ENCODE peak calls at places on chromosomes 11 and 22, in nine cellular contexts. I, M, A, E, T, G, Y, H and V are unnamed samples. For H3K4me1, the result is how much of the 10 kb centered on the place peaks cover.

GRCh38 chr11:134047586-134047999 is 21.3 kb upstream of the JAM3 start:
- DNase-seq in H (peak), G (peak), T (peak), Y (peak), A (no peak), M (no peak), I (peak), E (peak), V (peak)

GRCh38 chr11:13126430-13126829 is 117.3 kb downstream of the RASSF10 start:
- DNase-seq in H (no peak), G (peak), T (no peak), A (no peak), M (no peak), Y (no peak), E (peak), I (no peak), V (no peak)

GRCh38 chr11:69511358-69512015 is 30.0 kb downstream of the LINC01488 start:
- DNase-seq in I (no peak), Y (peak), T (no peak), E (no peak), G (no peak), A (no peak), H (no peak), M (no peak), V (peak)

GRCh38 chr11:116935514-116935913 is 98.1 kb upstream of the APOA1 start:
- DNase-seq in I (no peak), Y (no peak), G (no peak), E (no peak), M (no peak), A (no peak), H (no peak), T (no peak), V (no peak)

GRCh38 chr11:12673924-12674570 is at the start of gene TEAD1:
- DNase-seq in E (peak), T (peak), G (peak), Y (peak), A (peak), M (peak), H (peak), I (peak), V (peak)

GRCh38 chr22:40746428-40747220 is 67.3 kb downstream of the MCHR1 start:
- DNase-seq in G (no peak), H (no peak), I (no peak), Y (peak), E (peak), A (no peak), M (no peak), T (no peak), V (no peak)

GRCh38 chr11:64477675-64478074 is 113.3 kb upstream of the SLC22A12 start:
- DNase-seq in E (no peak), T (no peak), Y (no peak), G (peak), A (no peak), M (no peak), H (no peak), I (no peak), V (no peak)

GRCh38 chr22:38176170-38176741 is 5.4 kb downstream of the PLA2G6 start:
- DNase-seq in G (peak), T (peak), I (peak), M (no peak), Y (peak), H (no peak), E (peak), A (peak), V (peak)

GRCh38 chr11:78332174-78332866 is 85.3 kb downstream of the GAB2 start:
- DNase-seq in A (no peak), E (no peak), H (no peak), T (no peak), M (no peak), I (no peak), Y (peak), G (no peak), V (no peak)

GRCh38 chr22:38649841-38650522 is 6.2 kb downstream of the FAM227A start:
- DNase-seq in T (no peak), G (no peak), M (no peak), I (no peak), A (no peak), Y (no peak), E (peak), H (no peak), V (no peak)

GRCh38 chr11:93225642-93226041 is 27.9 kb upstream of the SLC36A4 start:
- DNase-seq in T (no peak), Y (peak), E (no peak), M (no peak), G (no peak), H (no peak), I (no peak), A (no peak), V (no peak)

GRCh38 chr11:95089620-95090542 is at the start of gene ENDOD1:
- DNase-seq in E (peak), G (peak), A (peak), T (peak), M (peak), I (peak), Y (peak), H (no peak), V (peak)

GRCh38 chr22:17471901-17472566 is 91.3 kb upstream of the SLC25A18 start:
- DNase-seq in Y (peak), E (no peak), A (no peak), T (no peak), H (no peak), G (no peak), M (peak), I (no peak), V (no peak)

GRCh38 chr11:107301886-107302285 is 155.7 kb downstream of the CWF19L2 start:
- DNase-seq in E (peak), Y (no peak), M (no peak), G (no peak), I (no peak), A (no peak), H (no peak), T (no peak), V (no peak)

GRCh38 chr22:40345801-40346177 is 511 bp upstream of the ADSL start:
- DNase-seq in Y (peak), M (peak), I (peak), H (no peak), G (peak), A (no peak), E (peak), T (no peak), V (peak)

GRCh38 chr22:46028069-46028991 is 51.4 kb upstream of the WNT7B start:
- DNase-seq in M (no peak), T (peak), G (no peak), I (no peak), Y (no peak), A (no peak), H (no peak), E (no peak), V (no peak)

GRCh38 chr11:64558869-64559268 is 32.2 kb upstream of the SLC22A12 start:
- DNase-seq in T (no peak), M (no peak), Y (no peak), H (no peak), G (no peak), E (no peak), I (peak), A (no peak), V (no peak)

GRCh38 chr22:50726643-50727340 is 11.2 kb upstream of the ACR start:
- DNase-seq in T (no peak), E (no peak), G (no peak), A (no peak), Y (no peak), I (no peak), H (no peak), M (no peak), V (peak)

GRCh38 chr22:36986242-36986821 is 32.9 kb downstream of the TST start:
- DNase-seq in I (peak), G (no peak), E (no peak), H (no peak), M (no peak), A (no peak), T (no peak), Y (no peak), V (peak)

GRCh38 chr11:96204721-96205459 is 138.1 kb downstream of the MAML2 start:
- DNase-seq in T (no peak), G (no peak), M (no peak), E (no peak), H (no peak), A (no peak), Y (no peak), I (no peak), V (no peak)

GRCh38 chr11:32939046-32939445 is 46.4 kb downstream of the QSER1 start:
- DNase-seq in G (no peak), A (no peak), T (no peak), I (no peak), Y (no peak), M (no peak), E (no peak), H (no peak), V (no peak)

GRCh38 chr11:29534831-29535230 is 482.0 kb downstream of the KCNA4 start:
- DNase-seq in Y (peak), T (no peak), E (peak), M (no peak), H (no peak), I (no peak), A (no peak), G (no peak), V (no peak)

GRCh38 chr11:33682019-33682418 is 18.6 kb downstream of the C11orf91 start:
- DNase-seq in T (no peak), I (no peak), E (no peak), M (no peak), Y (no peak), G (no peak), H (no peak), A (no peak), V (no peak)

GRCh38 chr11:33452806-33453205 is 195.6 kb downstream of the HIPK3 start:
- DNase-seq in H (no peak), A (no peak), Y (peak), I (no peak), T (no peak), E (peak), G (no peak), M (no peak), V (no peak)

GRCh38 chr11:122920579-122920978 is 38.0 kb downstream of the JHY start:
- DNase-seq in I (no peak), H (no peak), A (peak), M (no peak), G (no peak), T (no peak), Y (no peak), E (no peak), V (no peak)

GRCh38 chr11:95589893-95590612 is 199.5 kb downstream of the FAM76B start:
- DNase-seq in Y (no peak), T (peak), A (peak), H (no peak), M (no peak), E (no peak), I (no peak), G (no peak), V (no peak)

GRCh38 chr11:65791719-65792213 is 4.9 kb downstream of the OVOL1 start:
- DNase-seq in E (peak), T (no peak), I (peak), H (no peak), Y (peak), M (no peak), A (peak), G (no peak), V (peak)

GRCh38 chr11:61833478-61833877 is 5.4 kb downstream of the FADS2 start:
- DNase-seq in E (no peak), T (no peak), G (no peak), M (no peak), Y (no peak), I (no peak), H (no peak), A (no peak), V (no peak)

GRCh38 chr22:35154937-35155387 is 89.0 kb downstream of the ISX start:
- DNase-seq in M (peak), T (peak), A (peak), I (peak), Y (peak), E (peak), H (no peak), G (peak), V (no peak)

GRCh38 chr11:65041206-65042035 is at the start of gene SAC3D1:
- DNase-seq in I (peak), T (no peak), G (peak), Y (peak), H (no peak), A (no peak), M (peak), E (no peak), V (no peak)

GRCh38 chr22:49666146-49666809 is 161.4 kb downstream of the BRD1 start:
- DNase-seq in I (peak), M (no peak), T (no peak), Y (no peak), H (no peak), G (peak), E (no peak), A (no peak), V (no peak)

GRCh38 chr11:639324-639977 is 2.4 kb downstream of the DRD4 start:
- DNase-seq in I (no peak), H (no peak), A (no peak), E (no peak), M (no peak), T (no peak), G (no peak), Y (peak), V (no peak)
- H3K4me3 ChIP-seq in I (no peak), H (no peak), A (no peak), E (no peak), M (no peak), T (no peak), G (no peak), Y (no peak), V (no peak)

DNA sequence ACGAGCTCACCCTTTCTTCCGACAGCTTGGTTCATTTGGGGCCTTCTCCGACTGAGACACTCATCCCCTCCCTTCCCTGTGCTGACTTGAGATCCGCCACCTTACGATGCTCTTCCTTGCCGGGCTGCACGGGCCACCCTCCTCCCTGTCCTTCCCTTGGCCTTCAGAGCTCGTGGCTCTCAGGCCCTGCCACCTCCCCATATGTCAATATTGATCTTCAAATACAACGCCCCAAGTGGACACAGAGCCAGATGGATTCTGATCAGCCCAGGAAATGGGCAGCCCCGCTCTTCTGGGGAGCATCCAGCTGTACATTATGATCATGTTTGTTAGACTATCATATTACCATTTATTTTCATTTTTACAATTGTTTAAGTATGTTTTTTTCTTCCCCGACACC is 812.8 kb downstream of the TBC1D22A start:
- DNase-seq in A (peak), I (peak), Y (no peak), G (peak), E (no peak), H (no peak), M (no peak), T (no peak), V (no peak)
- H3K4me1 ChIP-seq in A (under half), I (under half), Y (under half), G (under half), E (under half), H (under half), M (under half), T (under half), V (under half)

GRCh38 chr11:72793081-72793451 is 781 bp downstream of the STARD10 start:
- DNase-seq in Y (no peak), T (no peak), A (no peak), H (no peak), M (no peak), G (no peak), E (no peak), I (no peak), V (no peak)
- H3K4me3 ChIP-seq in Y (peak), T (peak), A (no peak), H (peak), M (no peak), G (no peak), E (no peak), I (no peak), V (no peak)

GRCh38 chr22:28143206-28143605 is 224.2 kb upstream of the PITPNB start:
- DNase-seq in T (no peak), E (no peak), H (no peak), A (no peak), Y (no peak), G (no peak), M (no peak), I (no peak), V (no peak)

GRCh38 chr22:28143961-28144745 is 225.1 kb upstream of the PITPNB start:
- DNase-seq in M (no peak), G (no peak), A (no peak), I (no peak), T (no peak), Y (no peak), H (no peak), E (no peak), V (no peak)

GRCh38 chr22:28142361-28142801 is 223.3 kb upstream of the PITPNB start:
- DNase-seq in G (peak), T (no peak), H (no peak), E (peak), Y (peak), A (peak), M (no peak), I (no peak), V (no peak)

GRCh38 chr22:28139993-28140392 is 220.9 kb upstream of the PITPNB start:
- DNase-seq in M (peak), I (no peak), Y (peak), G (peak), T (no peak), H (no peak), E (peak), A (no peak), V (no peak)

DNA sequence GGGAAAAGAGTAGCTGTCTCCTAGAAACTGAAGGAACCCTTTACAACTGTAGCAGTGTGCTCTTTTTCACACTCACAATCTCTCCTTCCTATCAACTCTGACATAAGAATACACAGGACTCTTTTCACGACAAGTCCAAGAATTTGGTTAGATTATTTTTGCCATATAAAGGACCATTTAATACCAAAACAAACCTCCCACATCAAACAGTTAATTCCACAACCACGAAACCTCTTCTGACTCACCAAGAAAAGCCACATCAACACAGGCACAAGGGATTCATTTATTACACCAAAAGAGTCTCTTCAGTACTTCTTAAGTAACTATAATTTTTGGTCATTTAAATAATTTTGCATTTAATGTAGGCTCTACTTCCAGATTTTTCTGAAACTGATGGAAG is 222.6 kb upstream of the PITPNB start:
- DNase-seq in A (no peak), T (no peak), H (no peak), G (no peak), E (peak), I (no peak), Y (peak), M (no peak), V (no peak)
- H3K4me1 ChIP-seq in A (under half), T (under half), H (under half), G (under half), E (under half), I (under half), Y (half or more), M (under half), V (under half)